ENCODE peak calls at places on chromosomes 5 and 9, in seven cellular contexts. Y, N, B, J, S, C and Z are unnamed samples.

GRCh38 chr5:126777257-126777973 is 479 bp downstream of the LMNB1 start:
- DNase-seq in J (peak; percentile 83), Y (peak; percentile 52), C (peak; percentile 76), B (no peak), S (peak; percentile 82), N (peak; percentile 67), Z (peak; percentile 78)

GRCh38 chr5:134086943-134087305 is 27.6 kb upstream of the TCF7 start:
- DNase-seq in S (no peak), J (no peak), B (no peak), C (no peak), Y (no peak), N (no peak), Z (no peak)

GRCh38 chr9:127249877-127250276 is 14.7 kb upstream of the GARNL3 start:
- DNase-seq in Y (no peak), N (no peak), C (no peak), B (no peak), J (no peak), S (no peak), Z (no peak)

GRCh38 chr5:75734913-75735789 is 17.9 kb upstream of the POC5 start:
- DNase-seq in N (peak; percentile 79), B (peak; percentile 3), Y (peak; percentile 46), J (peak; percentile 58), C (peak; percentile 64), S (peak; percentile 43), Z (peak; percentile 65)

GRCh38 chr5:81855576-81855975 is 104.7 kb upstream of the SSBP2 start:
- DNase-seq in Y (no peak), N (no peak), S (no peak), C (no peak), J (no peak), B (no peak), Z (no peak)

GRCh38 chr5:29016067-29016466 is 1977.7 kb upstream of the CDH9 start:
- DNase-seq in C (no peak), J (no peak), B (no peak), Y (peak; percentile 7), N (no peak), S (no peak), Z (no peak)

GRCh38 chr5:142143878-142144277 is 35.3 kb downstream of the NDFIP1 start:
- DNase-seq in Y (peak; percentile 50), N (peak; percentile 62), C (peak; percentile 38), B (peak; percentile 32), S (peak; percentile 72), J (peak; percentile 30), Z (peak; percentile 56)

GRCh38 chr5:64653776-64654175 is 36.5 kb upstream of the SHISAL2B start:
- DNase-seq in S (peak; percentile 15), N (no peak), C (no peak), B (no peak), J (no peak), Y (no peak), Z (no peak)

GRCh38 chr5:44506561-44506960 is 117.3 kb upstream of the FGF10 start:
- DNase-seq in N (no peak), S (no peak), B (no peak), J (peak; percentile 34), C (no peak), Y (no peak), Z (no peak)

GRCh38 chr9:133023117-133023890 is 7.5 kb upstream of the GTF3C5 start:
- DNase-seq in Y (no peak), S (peak; percentile 27), N (peak; percentile 50), B (no peak), J (no peak), C (no peak), Z (peak; percentile 48)

GRCh38 chr5:172798422-172799215 is 27.6 kb upstream of the DUSP1 start:
- DNase-seq in J (no peak), N (no peak), C (no peak), B (no peak), S (peak; percentile 95), Y (peak; percentile 91), Z (no peak)

GRCh38 chr9:96514825-96515218 is 64.9 kb downstream of the HABP4 start:
- DNase-seq in N (no peak), Y (no peak), J (no peak), B (no peak), S (peak; percentile 50), C (no peak), Z (no peak)

GRCh38 chr9:92406506-92406905 is 2.1 kb upstream of the OGN start:
- DNase-seq in C (peak; percentile 25), J (no peak), S (no peak), N (no peak), B (no peak), Y (no peak), Z (peak; percentile 74)

GRCh38 chr9:131398204-131398603 is 4.3 kb downstream of the PRRC2B start:
- DNase-seq in Y (peak; percentile 27), C (no peak), S (no peak), B (no peak), J (no peak), N (no peak), Z (peak; percentile 89)

GRCh38 chr9:111621895-111622480 is 9.1 kb upstream of the DNAJC25 start:
- DNase-seq in N (peak; percentile 77), S (peak; percentile 75), J (peak; percentile 19), C (peak; percentile 46), B (peak; percentile 39), Y (peak; percentile 52), Z (peak; percentile 49)

GRCh38 chr5:55850839-55851674 is at the start of gene IL31RA:
- DNase-seq in B (peak; percentile 68), C (peak; percentile 42), N (no peak), S (peak; percentile 91), J (no peak), Y (peak; percentile 74), Z (no peak)

GRCh38 chr9:89137548-89138462 is 40.8 kb downstream of the SHC3 start:
- DNase-seq in N (no peak), B (peak; percentile 59), J (no peak), Y (peak; percentile 90), S (peak; percentile 97), C (peak; percentile 44), Z (no peak)

GRCh38 chr5:2683720-2684119 is 67.8 kb downstream of the IRX2 start:
- DNase-seq in Y (no peak), C (no peak), J (no peak), N (no peak), B (no peak), S (no peak), Z (no peak)
- TF ChIP-seq EZH2 in Y (no peak), C (no peak), J (no peak), N (no peak), B (no peak), S (no peak), Z (no peak)

GRCh38 chr5:68459093-68459492 is 243.5 kb downstream of the PIK3R1 start:
- DNase-seq in C (no peak), N (no peak), B (no peak), S (no peak), J (no peak), Y (no peak), Z (no peak)
- TF ChIP-seq EZH2phosphoT487 in C (no peak), N (no peak), B (no peak), S (no peak), J (no peak), Y (no peak), Z (no peak)

DNA sequence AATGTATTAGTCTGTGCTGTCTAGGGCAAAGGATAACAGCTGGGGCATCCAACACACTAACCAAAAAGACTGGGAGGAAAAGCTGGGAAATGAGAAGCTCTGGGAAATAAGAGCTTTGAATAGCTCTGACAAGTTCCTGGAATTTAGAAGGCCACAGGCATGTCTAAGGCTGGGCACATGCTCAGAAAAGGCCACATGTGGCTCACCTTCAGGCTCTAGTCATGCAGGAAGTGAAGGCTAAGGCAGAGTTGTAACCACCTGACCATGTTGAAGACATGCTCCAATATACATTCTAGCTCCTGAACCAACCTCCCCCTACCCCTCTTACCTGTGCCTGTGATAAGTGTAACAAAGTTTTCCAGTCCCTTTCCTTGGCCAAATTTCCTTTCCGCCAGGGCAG is 31.7 kb downstream of the CLTA start:
- DNase-seq in S (peak; percentile 10), N (no peak), B (no peak), Y (no peak), C (no peak), J (no peak), Z (no peak)
- H3K4me3 ChIP-seq in S (no peak overlapping the region), N (no peak overlapping the region), B (no peak overlapping the region), Y (no peak overlapping the region), C (no peak overlapping the region), J (no peak overlapping the region), Z (no peak overlapping the region)

GRCh38 chr9:134294228-134295071 is 31.8 kb upstream of the RXRA start:
- DNase-seq in N (peak; percentile 35), S (peak; percentile 73), B (no peak), Y (no peak), J (peak; percentile 66), C (no peak), Z (no peak)

GRCh38 chr9:134295746-134296250 is 30.5 kb upstream of the RXRA start:
- DNase-seq in S (no peak), B (no peak), J (no peak), C (no peak), N (no peak), Y (no peak), Z (no peak)

GRCh38 chr9:134296301-134297081 is 29.8 kb upstream of the RXRA start:
- DNase-seq in N (no peak), C (no peak), S (no peak), J (no peak), B (no peak), Y (no peak), Z (no peak)

GRCh38 chr9:134293576-134294227 is 32.6 kb upstream of the RXRA start:
- DNase-seq in B (no peak), C (peak; percentile 35), N (no peak), Y (no peak), J (no peak), S (peak; percentile 60), Z (no peak)

DNA sequence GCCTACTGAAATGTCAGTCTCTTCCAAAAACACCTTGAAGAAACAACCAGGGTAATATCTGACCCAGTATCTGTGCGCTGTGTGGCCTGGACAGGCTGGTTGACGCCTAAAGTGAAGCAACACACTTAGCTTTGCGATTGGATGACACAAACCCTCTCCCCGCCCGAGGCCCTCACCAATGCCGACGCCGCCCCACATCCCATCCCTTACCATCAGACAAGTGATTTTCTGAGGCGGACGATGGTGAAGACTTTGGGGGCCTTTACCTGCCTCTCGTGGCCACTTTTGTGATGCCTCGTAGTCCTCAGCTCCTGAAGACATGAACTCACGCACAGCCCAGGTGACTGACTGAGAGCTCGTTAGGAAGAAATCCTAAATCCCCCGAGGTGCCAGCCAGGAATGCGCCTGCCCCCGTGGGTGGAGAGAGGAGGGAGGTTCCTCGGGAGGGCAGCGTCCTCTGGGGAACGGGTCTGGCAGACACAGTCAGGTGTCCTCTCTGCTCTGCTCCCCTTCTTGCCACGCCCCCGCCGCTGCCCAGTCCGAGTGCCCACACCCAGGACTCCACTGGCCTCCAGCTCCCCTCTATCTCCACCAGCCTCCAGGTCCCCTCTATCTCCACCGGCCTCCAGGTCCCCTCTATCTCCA is 31.0 kb upstream of the RXRA start:
- DNase-seq in J (no peak), Y (no peak), C (no peak), S (no peak), B (no peak), N (no peak), Z (no peak)
- TF ChIP-seq EZH2 in J (no peak), Y (no peak), C (no peak), S (no peak), B (no peak), N (no peak), Z (no peak)